ENCODE peak calls at places on chromosome 2, in ten cellular contexts. A, F, S, D, Z, N, T, W, G and K are unnamed samples.

GRCh38 chr2:288002-288742 is at the start of gene ALKAL2:
- DNase-seq in W (no peak), N (no peak), G (no peak), D (no peak), A (no peak), Z (no peak), T (peak), F (no peak), S (peak), K (no peak)

GRCh38 chr2:182949572-182950189 is 83.2 kb upstream of the FRZB start:
- DNase-seq in D (peak), F (no peak), Z (no peak), T (peak), N (no peak), W (peak), G (no peak), A (no peak), S (no peak), K (no peak)

GRCh38 chr2:96143848-96144480 is 1.3 kb downstream of the DUSP2 start:
- DNase-seq in Z (no peak), G (peak), T (peak), N (no peak), D (peak), W (peak), F (no peak), A (no peak), S (peak), K (no peak)

GRCh38 chr2:39266139-39266805 is 22.5 kb upstream of the CDKL4 start:
- DNase-seq in G (no peak), T (no peak), F (no peak), A (peak), Z (no peak), D (no peak), W (no peak), N (no peak), S (no peak), K (no peak)

GRCh38 chr2:134943540-134943939 is 24.9 kb downstream of the CCNT2 start:
- DNase-seq in F (no peak), D (no peak), A (no peak), T (no peak), G (no peak), N (no peak), Z (no peak), W (no peak), S (no peak), K (no peak)

GRCh38 chr2:160144278-160144990 is 55.6 kb downstream of the ITGB6 start:
- DNase-seq in W (no peak), G (no peak), Z (no peak), S (no peak), T (no peak), F (no peak), N (no peak), A (peak), D (no peak), K (no peak)

GRCh38 chr2:139225961-139226360 is 445.8 kb upstream of the NXPH2 start:
- DNase-seq in T (no peak), G (no peak), F (no peak), D (no peak), W (no peak), S (no peak), A (no peak), N (no peak), Z (no peak), K (no peak)

GRCh38 chr2:29733945-29734344 is 187.4 kb downstream of the ALK start:
- DNase-seq in N (no peak), A (no peak), G (no peak), D (no peak), S (no peak), Z (no peak), F (no peak), W (no peak), T (no peak), K (no peak)

GRCh38 chr2:136796339-136796738 is 31.0 kb downstream of the THSD7B start:
- DNase-seq in T (no peak), Z (no peak), F (no peak), D (no peak), N (no peak), S (peak), A (no peak), W (no peak), G (no peak), K (no peak)
- TF ChIP-seq CTCF in T (peak), Z (no peak), F (no peak), D (no peak), N (peak), S (peak), A (no peak), W (no peak), G (no peak), K (no peak)

DNA sequence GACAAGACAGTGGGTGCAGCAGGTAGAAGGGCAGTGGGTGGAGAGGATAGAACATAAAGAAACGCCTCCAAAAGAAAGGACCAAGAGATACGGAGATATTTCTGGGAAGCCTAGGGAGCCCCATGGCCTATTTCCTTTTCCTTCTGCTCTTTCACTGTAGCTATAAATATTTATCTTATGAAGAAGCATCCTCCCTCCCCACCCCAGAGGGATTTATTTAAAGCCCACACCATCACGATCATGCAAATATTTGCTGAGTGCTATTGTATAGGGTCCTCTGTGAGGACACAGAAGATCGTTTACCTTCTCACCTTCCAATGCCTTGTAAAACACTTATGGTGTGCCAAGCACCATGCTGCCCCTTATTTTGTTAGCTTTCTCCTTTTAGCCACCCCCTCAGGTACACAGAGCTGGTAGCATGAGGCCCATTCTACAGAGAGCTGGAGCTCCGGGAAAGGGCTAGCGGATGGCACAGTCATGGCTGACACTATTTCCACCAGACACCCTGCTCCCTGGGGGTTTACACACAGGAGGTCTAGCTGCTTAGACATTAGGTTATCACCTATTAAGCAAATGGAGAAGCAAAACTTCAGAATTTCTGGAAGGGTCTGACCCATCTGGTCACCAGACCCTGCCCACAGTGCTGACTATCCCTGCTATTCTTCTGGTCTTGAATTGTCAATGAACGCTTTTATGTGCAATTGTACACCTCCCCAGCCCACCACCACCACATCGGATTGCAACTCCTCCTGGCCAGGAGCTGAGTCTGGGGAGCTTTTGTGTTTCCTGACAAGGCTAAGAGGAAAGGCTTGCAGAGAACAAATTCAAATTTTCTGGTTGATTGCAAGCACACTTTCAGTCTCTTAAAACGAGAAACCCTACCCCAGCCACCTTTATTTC is 91.8 kb upstream of the KLF7 start:
- DNase-seq in Z (no peak), S (peak), T (no peak), W (no peak), A (no peak), N (no peak), D (no peak), G (no peak), F (no peak), K (no peak)
- H3K4me3 ChIP-seq in Z (no peak), S (no peak), T (no peak), W (peak), A (peak), N (peak), D (no peak), G (no peak), F (no peak), K (no peak)

GRCh38 chr2:224284134-224284946 is 117.6 kb downstream of the FAM124B start:
- DNase-seq in W (peak), D (peak), G (peak), S (peak), Z (no peak), N (no peak), F (no peak), A (peak), T (no peak), K (peak)

GRCh38 chr2:224276251-224276650 is 125.7 kb downstream of the FAM124B start:
- DNase-seq in S (no peak), W (no peak), A (no peak), N (no peak), D (no peak), G (no peak), Z (no peak), F (no peak), T (no peak), K (no peak)

GRCh38 chr2:224281374-224281773 is 120.5 kb downstream of the FAM124B start:
- DNase-seq in W (no peak), F (no peak), A (no peak), S (no peak), T (no peak), N (no peak), Z (no peak), G (no peak), D (no peak), K (no peak)

GRCh38 chr2:224278531-224278930 is 123.4 kb downstream of the FAM124B start:
- DNase-seq in S (no peak), Z (no peak), N (no peak), G (no peak), W (no peak), D (no peak), F (no peak), A (peak), T (no peak), K (peak)
- TF ChIP-seq CTCF in S (no peak), Z (no peak), N (no peak), G (no peak), W (no peak), D (no peak), F (no peak), A (peak), T (no peak), K (peak)

GRCh38 chr2:172099472-172100079 is 3.1 kb downstream of the DLX2 start:
- DNase-seq in W (no peak), S (no peak), Z (no peak), G (no peak), T (no peak), F (no peak), D (no peak), A (no peak), N (no peak), K (no peak)
- H3K4me3 ChIP-seq in W (peak), S (peak), Z (no peak), G (peak), T (no peak), F (no peak), D (peak), A (peak), N (peak), K (peak)

DNA sequence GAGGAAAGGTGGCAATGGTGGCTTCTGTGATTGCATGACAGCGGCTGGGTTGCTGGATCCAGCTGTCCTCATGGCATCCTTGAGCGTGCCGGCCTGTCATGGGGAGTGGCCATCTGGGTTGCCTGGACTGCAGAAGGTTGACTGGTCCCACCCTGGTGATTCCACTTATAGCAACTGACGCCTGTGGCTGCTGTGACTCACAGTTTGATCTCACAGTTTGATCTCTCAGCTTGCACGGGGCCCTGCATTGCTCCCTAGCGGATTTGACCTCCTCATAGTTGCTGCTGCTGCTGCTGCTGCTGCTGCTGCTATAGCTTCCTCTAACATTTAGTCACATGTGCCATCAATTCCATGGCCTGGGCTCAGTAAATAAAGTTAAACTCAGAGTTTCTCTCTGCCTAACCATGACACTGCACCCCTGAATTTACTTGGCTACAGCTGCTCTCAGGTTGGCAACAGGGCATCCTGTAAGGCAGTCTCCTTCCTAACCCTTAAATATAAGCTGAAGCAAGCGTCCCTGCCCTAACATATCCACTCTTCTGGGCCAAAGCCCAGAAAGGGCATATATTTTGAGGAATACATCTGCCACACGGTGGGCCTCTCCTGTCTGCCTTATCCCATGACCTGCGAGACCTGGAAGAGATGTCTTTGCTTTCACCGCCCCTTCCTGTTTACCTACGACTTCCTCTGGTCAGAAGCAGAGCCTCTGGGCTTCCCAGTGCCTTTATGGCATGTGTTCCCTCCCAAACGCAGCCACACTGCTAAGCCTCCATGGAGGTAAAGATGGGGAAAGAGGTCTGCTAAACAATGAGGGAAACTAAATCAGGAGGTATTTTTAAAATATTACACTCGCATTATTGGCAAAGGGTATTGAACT is 37.8 kb upstream of the CCDC150 start:
- DNase-seq in Z (peak), W (peak), T (no peak), D (peak), F (no peak), G (peak), S (no peak), A (peak), N (peak), K (peak)
- TF ChIP-seq CTCF in Z (no peak), W (no peak), T (no peak), D (no peak), F (no peak), G (no peak), S (no peak), A (peak), N (no peak), K (peak)

DNA sequence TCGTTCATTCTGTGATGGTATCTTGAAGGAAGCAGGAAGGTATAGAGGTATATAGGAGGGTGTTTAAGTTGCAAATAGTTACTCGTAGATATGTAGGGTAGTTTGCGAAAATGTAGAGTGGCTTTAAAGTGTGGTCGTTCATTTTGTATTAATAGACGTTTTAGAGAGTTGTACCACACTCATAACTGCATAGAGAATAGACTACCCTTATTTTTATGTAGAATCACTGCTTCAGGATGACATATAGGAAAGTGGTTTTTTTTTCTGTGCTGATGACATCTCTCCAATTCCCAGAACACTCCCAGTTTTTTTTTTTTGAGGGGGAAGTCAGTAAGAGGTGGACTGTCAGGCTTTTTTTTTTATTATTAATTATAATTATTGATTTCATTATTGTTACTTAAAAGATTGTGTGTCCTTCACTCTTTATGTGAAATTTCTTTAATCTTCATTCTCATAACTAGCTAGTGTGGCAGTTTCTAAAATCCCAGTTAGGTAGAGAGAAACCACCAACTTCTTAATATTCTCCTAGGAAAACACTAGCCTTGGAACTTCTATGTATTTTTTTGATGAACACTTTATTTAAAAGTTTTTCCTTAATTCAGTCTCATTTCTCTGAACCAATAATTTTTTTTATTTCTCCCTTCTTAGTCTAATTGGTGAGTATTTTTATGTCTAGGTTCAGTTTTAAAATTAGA is 1.5 kb downstream of the ACTR3 start:
- DNase-seq in F (no peak), S (no peak), W (no peak), N (no peak), G (no peak), D (no peak), T (no peak), A (no peak), Z (no peak), K (peak)
- H3K4me3 ChIP-seq in F (peak), S (peak), W (peak), N (peak), G (peak), D (peak), T (peak), A (peak), Z (peak), K (peak)

DNA sequence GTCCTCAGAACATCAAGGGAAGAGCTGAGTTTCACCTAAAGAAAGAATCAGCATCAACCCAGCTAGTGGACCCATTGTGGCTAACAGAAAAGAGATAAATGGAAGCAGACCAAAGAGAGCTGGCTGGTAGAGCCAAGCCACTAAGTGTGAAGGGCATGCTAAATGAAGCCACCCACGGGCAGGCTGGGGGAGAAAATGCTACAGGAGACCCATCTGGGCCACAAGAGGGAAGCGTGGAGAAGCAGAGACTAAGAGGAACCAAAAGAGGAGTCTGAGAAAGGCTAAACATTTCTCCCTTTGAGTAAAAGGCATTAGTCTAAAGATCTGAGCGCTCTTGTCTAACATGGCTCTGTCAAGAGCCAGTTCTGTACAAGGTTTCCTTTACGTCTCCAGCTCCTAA is 15.8 kb downstream of the CWC22 start:
- DNase-seq in A (peak), F (no peak), D (no peak), W (no peak), T (no peak), Z (no peak), N (no peak), G (no peak), S (peak), K (no peak)
- TF ChIP-seq CTCF in A (peak), F (no peak), D (no peak), W (no peak), T (no peak), Z (no peak), N (no peak), G (no peak), S (peak), K (no peak)

GRCh38 chr2:102581911-102582310 is 37.4 kb upstream of the SLC9A2 start:
- DNase-seq in G (no peak), Z (no peak), S (no peak), T (no peak), A (no peak), W (no peak), N (no peak), F (no peak), D (no peak), K (no peak)
- H3K4me3 ChIP-seq in G (no peak), Z (no peak), S (no peak), T (no peak), A (no peak), W (no peak), N (no peak), F (no peak), D (no peak), K (no peak)

GRCh38 chr2:15458277-15458676 is 102.9 kb downstream of the NBAS start:
- DNase-seq in F (no peak), A (no peak), G (no peak), N (no peak), T (no peak), S (no peak), W (no peak), D (no peak), Z (no peak), K (no peak)
- TF ChIP-seq CTCF in F (no peak), A (no peak), G (no peak), N (no peak), T (no peak), S (no peak), W (no peak), D (no peak), Z (no peak), K (no peak)